ENCODE peak calls at places on chromosomes 3 and 15, in ten cellular contexts. One of them, this sample, is unnamed.

GRCh38 chr15:66901336-66902100 is 163.9 kb upstream of the SMAD3 start:
- DNase-seq in naive thymus-derived CD8-positive, alpha-beta T cell: no peak
- DNase-seq in HT1080: peak; percentile 56
- DNase-seq in midbrain: no peak
- DNase-seq in MCF 10A: no peak
- DNase-seq in GM10248: no peak
- DNase-seq in HS-27A: no peak
- DNase-seq in nucleus accumbens: no peak
- DNase-seq in DMS79: no peak
- DNase-seq in MM.1S: no peak
- DNase-seq in this sample: no peak

GRCh38 chr15:74543583-74543982 is 2.6 kb downstream of the ARID3B start:
- DNase-seq in naive thymus-derived CD8-positive, alpha-beta T cell: no peak
- DNase-seq in HT1080: no peak
- DNase-seq in midbrain: no peak
- DNase-seq in MCF 10A: peak; percentile 13
- DNase-seq in GM10248: no peak
- DNase-seq in HS-27A: no peak
- DNase-seq in nucleus accumbens: no peak
- DNase-seq in DMS79: no peak
- DNase-seq in MM.1S: peak; percentile 85
- DNase-seq in this sample: peak; percentile 55

GRCh38 chr3:23430781-23431423 is 227.8 kb downstream of the UBE2E2 start:
- DNase-seq in naive thymus-derived CD8-positive, alpha-beta T cell: no peak
- DNase-seq in HT1080: peak; percentile 53
- DNase-seq in midbrain: no peak
- DNase-seq in MCF 10A: no peak
- DNase-seq in GM10248: no peak
- DNase-seq in HS-27A: no peak
- DNase-seq in nucleus accumbens: no peak
- DNase-seq in DMS79: no peak
- DNase-seq in MM.1S: no peak
- DNase-seq in this sample: no peak

GRCh38 chr3:100245146-100245545 is 15.6 kb upstream of the TBC1D23 start:
- DNase-seq in naive thymus-derived CD8-positive, alpha-beta T cell: no peak
- DNase-seq in HT1080: no peak
- DNase-seq in midbrain: no peak
- DNase-seq in MCF 10A: no peak
- DNase-seq in GM10248: no peak
- DNase-seq in HS-27A: no peak
- DNase-seq in nucleus accumbens: no peak
- DNase-seq in DMS79: no peak
- DNase-seq in MM.1S: no peak
- DNase-seq in this sample: no peak

GRCh38 chr15:73331501-73331900 is 37.3 kb downstream of the HCN4 start:
- DNase-seq in naive thymus-derived CD8-positive, alpha-beta T cell: no peak
- DNase-seq in HT1080: no peak
- DNase-seq in midbrain: no peak
- DNase-seq in MCF 10A: no peak
- DNase-seq in GM10248: no peak
- DNase-seq in HS-27A: no peak
- DNase-seq in nucleus accumbens: no peak
- DNase-seq in DMS79: no peak
- DNase-seq in MM.1S: no peak
- DNase-seq in this sample: no peak

GRCh38 chr3:23662079-23662617 is 143.6 kb upstream of the UBE2E1 start:
- DNase-seq in naive thymus-derived CD8-positive, alpha-beta T cell: no peak
- DNase-seq in HT1080: no peak
- DNase-seq in midbrain: no peak
- DNase-seq in MCF 10A: no peak
- DNase-seq in GM10248: no peak
- DNase-seq in HS-27A: no peak
- DNase-seq in nucleus accumbens: no peak
- DNase-seq in DMS79: no peak
- DNase-seq in MM.1S: no peak
- DNase-seq in this sample: peak; percentile 30

GRCh38 chr15:52252781-52253180 is 42.8 kb downstream of the MYO5C start:
- DNase-seq in naive thymus-derived CD8-positive, alpha-beta T cell: no peak
- DNase-seq in HT1080: peak; percentile 95
- DNase-seq in midbrain: no peak
- DNase-seq in MCF 10A: peak; percentile 90
- DNase-seq in GM10248: no peak
- DNase-seq in HS-27A: peak; percentile 79
- DNase-seq in nucleus accumbens: no peak
- DNase-seq in DMS79: no peak
- DNase-seq in MM.1S: no peak
- DNase-seq in this sample: no peak

GRCh38 chr3:69011331-69011730 is 2.2 kb downstream of the EOGT start:
- DNase-seq in naive thymus-derived CD8-positive, alpha-beta T cell: no peak
- DNase-seq in HT1080: no peak
- DNase-seq in midbrain: no peak
- DNase-seq in MCF 10A: no peak
- DNase-seq in GM10248: no peak
- DNase-seq in HS-27A: no peak
- DNase-seq in nucleus accumbens: no peak
- DNase-seq in DMS79: no peak
- DNase-seq in MM.1S: no peak
- DNase-seq in this sample: no peak

GRCh38 chr3:73228425-73228824 is 167.0 kb downstream of the EBLN2 start:
- DNase-seq in naive thymus-derived CD8-positive, alpha-beta T cell: no peak
- DNase-seq in HT1080: peak; percentile 13
- DNase-seq in midbrain: no peak
- DNase-seq in MCF 10A: peak; percentile 62
- DNase-seq in GM10248: no peak
- DNase-seq in HS-27A: no peak
- DNase-seq in nucleus accumbens: no peak
- DNase-seq in DMS79: no peak
- DNase-seq in MM.1S: no peak
- DNase-seq in this sample: no peak

GRCh38 chr3:161689699-161690098 is 193.1 kb downstream of the OTOL1 start:
- DNase-seq in naive thymus-derived CD8-positive, alpha-beta T cell: no peak
- DNase-seq in HT1080: no peak
- DNase-seq in midbrain: no peak
- DNase-seq in MCF 10A: no peak
- DNase-seq in GM10248: no peak
- DNase-seq in HS-27A: no peak
- DNase-seq in nucleus accumbens: no peak
- DNase-seq in DMS79: no peak
- DNase-seq in MM.1S: no peak
- DNase-seq in this sample: no peak

GRCh38 chr15:31511707-31512310 is 185.2 kb downstream of the KLF13 start:
- DNase-seq in naive thymus-derived CD8-positive, alpha-beta T cell: no peak
- DNase-seq in HT1080: no peak
- DNase-seq in midbrain: no peak
- DNase-seq in MCF 10A: no peak
- DNase-seq in GM10248: peak; percentile 45
- DNase-seq in HS-27A: no peak
- DNase-seq in nucleus accumbens: no peak
- DNase-seq in DMS79: no peak
- DNase-seq in MM.1S: no peak
- DNase-seq in this sample: peak; percentile 80

GRCh38 chr3:135154186-135154585 is 359.1 kb downstream of the EPHB1 start:
- DNase-seq in naive thymus-derived CD8-positive, alpha-beta T cell: no peak
- DNase-seq in HT1080: no peak
- DNase-seq in midbrain: no peak
- DNase-seq in MCF 10A: no peak
- DNase-seq in GM10248: no peak
- DNase-seq in HS-27A: no peak
- DNase-seq in nucleus accumbens: no peak
- DNase-seq in DMS79: no peak
- DNase-seq in MM.1S: no peak
- DNase-seq in this sample: no peak

This sample was measured in GM12865.